ENCODE peak calls at places on chromosomes 16 and 17, in six cellular contexts. One of them, this sample, is unnamed.

GRCh38 chr17:58330997-58331814 is 2.6 kb upstream of the TSPOAP1 start:
- DNase-seq in memory B cell: peak; percentile 44
- DNase-seq in activated CD4-positive, CD25-positive, alpha-beta regulatory T cell: peak; percentile 56
- DNase-seq in NCI-H1048: no peak
- DNase-seq in IMR-90: no peak
- DNase-seq in stimulated activated CD4-positive, alpha-beta T cell treated with anti-CD3 and anti-CD28 coated beads, Interleukin-1b, Interleukin-23, amount 100 ng/mL, for 24 hours: peak; percentile 74
- DNase-seq in this sample: peak; percentile 58

GRCh38 chr17:18356624-18357023 is 6.7 kb downstream of the SHMT1 start:
- DNase-seq in memory B cell: no peak
- DNase-seq in activated CD4-positive, CD25-positive, alpha-beta regulatory T cell: no peak
- DNase-seq in NCI-H1048: no peak
- DNase-seq in IMR-90: peak; percentile 50
- DNase-seq in stimulated activated CD4-positive, alpha-beta T cell treated with anti-CD3 and anti-CD28 coated beads, Interleukin-1b, Interleukin-23, amount 100 ng/mL, for 24 hours: no peak
- DNase-seq in this sample: no peak

GRCh38 chr16:84032458-84033178 is 10.0 kb downstream of the SLC38A8 start:
- DNase-seq in memory B cell: no peak
- DNase-seq in activated CD4-positive, CD25-positive, alpha-beta regulatory T cell: no peak
- DNase-seq in NCI-H1048: no peak
- DNase-seq in IMR-90: no peak
- DNase-seq in stimulated activated CD4-positive, alpha-beta T cell treated with anti-CD3 and anti-CD28 coated beads, Interleukin-1b, Interleukin-23, amount 100 ng/mL, for 24 hours: no peak
- DNase-seq in this sample: no peak

GRCh38 chr17:42313389-42313772 is 25.1 kb downstream of the STAT5A start:
- DNase-seq in memory B cell: no peak
- DNase-seq in activated CD4-positive, CD25-positive, alpha-beta regulatory T cell: no peak
- DNase-seq in NCI-H1048: no peak
- DNase-seq in IMR-90: no peak
- DNase-seq in stimulated activated CD4-positive, alpha-beta T cell treated with anti-CD3 and anti-CD28 coated beads, Interleukin-1b, Interleukin-23, amount 100 ng/mL, for 24 hours: no peak
- DNase-seq in this sample: no peak

GRCh38 chr17:17990282-17990681 is 17.6 kb downstream of the DRC3 start:
- DNase-seq in memory B cell: no peak
- DNase-seq in activated CD4-positive, CD25-positive, alpha-beta regulatory T cell: no peak
- DNase-seq in NCI-H1048: no peak
- DNase-seq in IMR-90: no peak
- DNase-seq in stimulated activated CD4-positive, alpha-beta T cell treated with anti-CD3 and anti-CD28 coated beads, Interleukin-1b, Interleukin-23, amount 100 ng/mL, for 24 hours: no peak
- DNase-seq in this sample: no peak

GRCh38 chr17:20955437-20956323 is 87.1 kb downstream of the USP22 start:
- DNase-seq in memory B cell: no peak
- DNase-seq in activated CD4-positive, CD25-positive, alpha-beta regulatory T cell: no peak
- DNase-seq in NCI-H1048: no peak
- DNase-seq in IMR-90: peak; percentile 51
- DNase-seq in stimulated activated CD4-positive, alpha-beta T cell treated with anti-CD3 and anti-CD28 coated beads, Interleukin-1b, Interleukin-23, amount 100 ng/mL, for 24 hours: no peak
- DNase-seq in this sample: no peak

GRCh38 chr16:7366041-7366440 is 33.4 kb downstream of the RBFOX1 start:
- DNase-seq in memory B cell: no peak
- DNase-seq in activated CD4-positive, CD25-positive, alpha-beta regulatory T cell: no peak
- DNase-seq in NCI-H1048: no peak
- DNase-seq in IMR-90: no peak
- DNase-seq in stimulated activated CD4-positive, alpha-beta T cell treated with anti-CD3 and anti-CD28 coated beads, Interleukin-1b, Interleukin-23, amount 100 ng/mL, for 24 hours: no peak
- DNase-seq in this sample: no peak

GRCh38 chr16:3161235-3162018 is 26.6 kb upstream of the OR1F1 start:
- DNase-seq in memory B cell: no peak
- DNase-seq in activated CD4-positive, CD25-positive, alpha-beta regulatory T cell: no peak
- DNase-seq in NCI-H1048: no peak
- DNase-seq in IMR-90: no peak
- DNase-seq in stimulated activated CD4-positive, alpha-beta T cell treated with anti-CD3 and anti-CD28 coated beads, Interleukin-1b, Interleukin-23, amount 100 ng/mL, for 24 hours: no peak
- DNase-seq in this sample: no peak

This sample was measured in activated B cell treated with CpG ODN at 0.5 μM for 24 hours.